ENCODE peak calls at places on chromosomes 16 and 17, in six cellular contexts. One of them, this sample, is unnamed.

GRCh38 chr17:62592305-62593099 is 35.0 kb upstream of the MRC2 start:
- DNase-seq in RWPE1: peak; percentile 28
- DNase-seq in lung microvascular endothelial cell: peak; percentile 52
- DNase-seq in dorsolateral prefrontal cortex: no peak
- DNase-seq in EL: peak; percentile 8
- DNase-seq in NCI-H1092 treated with DMSO at 0.1 percent for 48 hours: no peak
- DNase-seq in this sample: no peak

GRCh38 chr16:6047325-6047724 is 949.7 kb upstream of the EEF2KMT start:
- DNase-seq in RWPE1: no peak
- DNase-seq in lung microvascular endothelial cell: no peak
- DNase-seq in EL: no peak
- DNase-seq in NCI-H1092 treated with DMSO at 0.1 percent for 48 hours: no peak
- DNase-seq in dorsolateral prefrontal cortex: peak; percentile 35
- DNase-seq in this sample: peak; percentile 7

GRCh38 chr16:74563828-74564263 is 43.1 kb downstream of the GLG1 start:
- DNase-seq in EL: peak; percentile 59
- DNase-seq in dorsolateral prefrontal cortex: no peak
- DNase-seq in lung microvascular endothelial cell: peak; percentile 32
- DNase-seq in NCI-H1092 treated with DMSO at 0.1 percent for 48 hours: no peak
- DNase-seq in RWPE1: no peak
- DNase-seq in this sample: no peak

GRCh38 chr16:3013998-3014690 is 1.4 kb downstream of the CLDN9 start:
- DNase-seq in lung microvascular endothelial cell: no peak
- DNase-seq in EL: no peak
- DNase-seq in RWPE1: no peak
- DNase-seq in NCI-H1092 treated with DMSO at 0.1 percent for 48 hours: no peak
- DNase-seq in dorsolateral prefrontal cortex: no peak
- DNase-seq in this sample: no peak

GRCh38 chr17:628507-628941 is 86.1 kb downstream of the VPS53 start:
- DNase-seq in RWPE1: no peak
- DNase-seq in EL: no peak
- DNase-seq in lung microvascular endothelial cell: no peak
- DNase-seq in NCI-H1092 treated with DMSO at 0.1 percent for 48 hours: no peak
- DNase-seq in dorsolateral prefrontal cortex: no peak
- DNase-seq in this sample: no peak

GRCh38 chr16:80299416-80299815 is 241.4 kb upstream of the DYNLRB2 start:
- DNase-seq in RWPE1: no peak
- DNase-seq in EL: peak; percentile 45
- DNase-seq in NCI-H1092 treated with DMSO at 0.1 percent for 48 hours: no peak
- DNase-seq in dorsolateral prefrontal cortex: no peak
- DNase-seq in lung microvascular endothelial cell: no peak
- DNase-seq in this sample: no peak

GRCh38 chr17:29283496-29283895 is 10.5 kb downstream of the NUFIP2 start:
- DNase-seq in EL: peak; percentile 19
- DNase-seq in NCI-H1092 treated with DMSO at 0.1 percent for 48 hours: no peak
- DNase-seq in dorsolateral prefrontal cortex: no peak
- DNase-seq in lung microvascular endothelial cell: no peak
- DNase-seq in RWPE1: no peak
- DNase-seq in this sample: no peak

GRCh38 chr17:78318407-78318806 is 41.5 kb downstream of the SOCS3 start:
- DNase-seq in lung microvascular endothelial cell: no peak
- DNase-seq in EL: no peak
- DNase-seq in NCI-H1092 treated with DMSO at 0.1 percent for 48 hours: no peak
- DNase-seq in RWPE1: no peak
- DNase-seq in dorsolateral prefrontal cortex: no peak
- DNase-seq in this sample: no peak

GRCh38 chr17:69269174-69269998 is 40.8 kb upstream of the ABCA10 start:
- DNase-seq in NCI-H1092 treated with DMSO at 0.1 percent for 48 hours: no peak
- DNase-seq in lung microvascular endothelial cell: peak; percentile 57
- DNase-seq in dorsolateral prefrontal cortex: no peak
- DNase-seq in EL: peak; percentile 91
- DNase-seq in RWPE1: peak; percentile 33
- DNase-seq in this sample: no peak

GRCh38 chr16:65782537-65783290 is 583.8 kb upstream of the CDH5 start:
- DNase-seq in NCI-H1092 treated with DMSO at 0.1 percent for 48 hours: no peak
- DNase-seq in dorsolateral prefrontal cortex: no peak
- DNase-seq in EL: peak; percentile 86
- DNase-seq in lung microvascular endothelial cell: no peak
- DNase-seq in RWPE1: peak; percentile 78
- DNase-seq in this sample: no peak

GRCh38 chr16:81808933-81809480 is 29.9 kb downstream of the PLCG2 start:
- DNase-seq in lung microvascular endothelial cell: no peak
- DNase-seq in RWPE1: no peak
- DNase-seq in dorsolateral prefrontal cortex: no peak
- DNase-seq in NCI-H1092 treated with DMSO at 0.1 percent for 48 hours: no peak
- DNase-seq in EL: no peak
- DNase-seq in this sample: no peak